ENCODE peak calls at places on chromosomes 4 and X, in seven cellular contexts. V, W, S, U, F, M and Y are unnamed samples.

GRCh38 chr4:108223313-108223712 is 54.6 kb upstream of the LEF1 start:
- DNase-seq in M (no peak), W (no peak), V (no peak), U (no peak), S (no peak), F (no peak), Y (no peak)

GRCh38 chr4:143287571-143287923 is 49.1 kb upstream of the GAB1 start:
- DNase-seq in W (no peak), S (no peak), U (no peak), F (no peak), M (no peak), V (no peak), Y (no peak)

GRCh38 chr4:6617246-6617645 is 23.2 kb upstream of the MRFAP1 start:
- DNase-seq in V (peak; percentile 24), M (no peak), S (no peak), F (no peak), U (no peak), W (no peak), Y (no peak)

GRCh38 chrX:70254909-70255308 is 5.1 kb downstream of the P2RY4 start:
- DNase-seq in W (no peak), M (no peak), S (no peak), V (no peak), F (no peak), U (no peak), Y (no peak)

GRCh38 chr4:105215609-105216313 is 69.1 kb downstream of the TET2 start:
- DNase-seq in U (peak; percentile 41), W (peak; percentile 70), S (no peak), F (no peak), V (no peak), M (no peak), Y (peak; percentile 41)

GRCh38 chr4:2879026-2879425 is 35.4 kb downstream of the ADD1 start:
- DNase-seq in W (no peak), F (no peak), U (no peak), V (no peak), M (no peak), S (no peak), Y (no peak)

GRCh38 chr4:74365761-74366160 is 816 bp downstream of the EREG start:
- DNase-seq in M (peak; percentile 6), S (no peak), U (peak; percentile 10), W (no peak), V (peak; percentile 56), F (peak; percentile 55), Y (peak; percentile 21)

GRCh38 chr4:148203056-148203898 is 238.9 kb downstream of the NR3C2 start:
- DNase-seq in S (no peak), V (no peak), W (no peak), U (no peak), M (peak; percentile 59), F (peak; percentile 19), Y (no peak)

GRCh38 chr4:118557298-118557851 is 127.8 kb upstream of the METTL14 start:
- DNase-seq in F (peak; percentile 38), S (no peak), W (peak; percentile 62), U (peak; percentile 70), M (no peak), V (no peak), Y (peak; percentile 76)

GRCh38 chrX:63514575-63514967 is 163.4 kb upstream of the SPIN4 start:
- DNase-seq in U (peak; percentile 5), M (no peak), S (no peak), F (no peak), W (no peak), V (no peak), Y (no peak)

GRCh38 chr4:2832981-2833670 is 10.5 kb upstream of the ADD1 start:
- DNase-seq in U (no peak), W (no peak), V (no peak), M (no peak), F (no peak), S (no peak), Y (no peak)

GRCh38 chr4:4269856-4270255 is 20.1 kb downstream of the LYAR start:
- DNase-seq in V (no peak), M (no peak), F (no peak), U (peak; percentile 76), S (no peak), W (no peak), Y (no peak)

GRCh38 chr4:152817331-152817730 is 37.6 kb downstream of the ARFIP1 start:
- DNase-seq in W (peak; percentile 6), S (no peak), F (no peak), M (no peak), V (no peak), U (peak; percentile 52), Y (no peak)

GRCh38 chrX:47662144-47662657 is 3.2 kb upstream of the UXT start:
- DNase-seq in F (peak; percentile 78), V (no peak), S (no peak), M (no peak), U (peak; percentile 95), W (peak; percentile 93), Y (peak; percentile 85)

GRCh38 chr4:84412062-84412461 is 87.0 kb downstream of the NKX6-1 start:
- DNase-seq in M (no peak), W (no peak), V (no peak), S (no peak), F (no peak), U (no peak), Y (no peak)

GRCh38 chr4:182023469-182023868 is 219.7 kb upstream of the TENM3 start:
- DNase-seq in S (no peak), U (no peak), M (no peak), W (no peak), F (no peak), V (no peak), Y (no peak)

GRCh38 chr4:63348735-63349673 is 1060.2 kb downstream of the TECRL start:
- DNase-seq in W (no peak), V (peak; percentile 78), U (no peak), S (no peak), F (no peak), M (no peak), Y (no peak)

GRCh38 chr4:56655209-56655626 is 25.9 kb downstream of the HOPX start:
- DNase-seq in S (peak; percentile 51), V (no peak), F (peak; percentile 10), W (peak; percentile 12), M (no peak), U (no peak), Y (no peak)

GRCh38 chrX:107429090-107429489 is 20.4 kb upstream of the FRMPD3 start:
- DNase-seq in W (peak; percentile 3), F (no peak), U (peak; percentile 38), S (no peak), V (peak; percentile 66), M (no peak), Y (no peak)

GRCh38 chr4:82811838-82812672 is 13.5 kb upstream of the SCD5 start:
- DNase-seq in F (no peak), S (no peak), M (peak; percentile 57), W (peak; percentile 41), U (peak; percentile 80), V (no peak), Y (no peak)

GRCh38 chr4:3489451-3489962 is 26.4 kb downstream of the DOK7 start:
- DNase-seq in W (no peak), V (peak; percentile 72), F (no peak), S (no peak), M (no peak), U (no peak), Y (no peak)

GRCh38 chr4:48033825-48034413 is 17.3 kb downstream of the NIPAL1 start:
- DNase-seq in V (no peak), S (peak; percentile 70), M (no peak), W (peak; percentile 3), U (peak; percentile 62), F (no peak), Y (peak; percentile 6)

GRCh38 chr4:154740462-154740861 is 3.3 kb upstream of the LRAT start:
- DNase-seq in U (no peak), V (peak; percentile 25), M (no peak), W (no peak), S (no peak), F (no peak), Y (no peak)

GRCh38 chr4:152680988-152681731 is 1.4 kb upstream of the TMEM154 start:
- DNase-seq in S (no peak), V (no peak), W (peak; percentile 59), M (no peak), U (peak; percentile 71), F (peak; percentile 92), Y (peak; percentile 83)

GRCh38 chr4:102693266-102693850 is 67.4 kb downstream of the MANBA start:
- DNase-seq in M (no peak), V (no peak), W (peak; percentile 67), U (no peak), F (no peak), S (no peak), Y (no peak)

GRCh38 chrX:88425739-88426138 is 321.3 kb upstream of the CPXCR1 start:
- DNase-seq in U (peak; percentile 6), S (no peak), W (no peak), M (no peak), V (no peak), F (no peak), Y (no peak)

GRCh38 chr4:11608992-11609391 is 180.3 kb upstream of the HS3ST1 start:
- DNase-seq in V (no peak), S (no peak), F (no peak), W (no peak), M (no peak), U (no peak), Y (no peak)

GRCh38 chrX:129600981-129601424 is 53.8 kb downstream of the APLN start:
- DNase-seq in M (no peak), W (peak; percentile 27), V (no peak), S (peak; percentile 21), F (peak; percentile 6), U (peak; percentile 41), Y (peak; percentile 5)

GRCh38 chr4:112706840-112707207 is 69.9 kb downstream of the LARP7 start:
- DNase-seq in V (no peak), W (no peak), U (no peak), S (no peak), F (no peak), M (no peak), Y (no peak)

GRCh38 chr4:76784237-76784636 is 113.7 kb downstream of the SOWAHB start:
- DNase-seq in U (peak; percentile 29), M (no peak), S (no peak), V (no peak), W (no peak), F (no peak), Y (no peak)

GRCh38 chrX:31266172-31267076 is 194.6 kb upstream of the FTHL17 start:
- DNase-seq in V (peak; percentile 83), U (peak; percentile 27), S (peak; percentile 71), M (peak; percentile 30), W (no peak), F (peak; percentile 42), Y (peak; percentile 4)

GRCh38 chr4:184983660-184984356 is 34.5 kb upstream of the HELT start:
- DNase-seq in V (no peak), F (peak; percentile 73), M (peak; percentile 26), U (peak; percentile 82), W (peak; percentile 37), S (peak; percentile 70), Y (peak; percentile 37)

GRCh38 chrX:153537526-153538295 is 20.3 kb downstream of the ATP2B3 start:
- DNase-seq in F (no peak), M (no peak), U (no peak), S (no peak), V (peak; percentile 90), W (no peak), Y (no peak)

GRCh38 chr4:17721496-17722360 is 59.7 kb downstream of the FAM184B start:
- DNase-seq in W (peak; percentile 23), M (no peak), U (peak; percentile 24), V (no peak), F (no peak), S (no peak), Y (no peak)

GRCh38 chr4:77762531-77762930 is 56.6 kb downstream of the CNOT6L start:
- DNase-seq in V (no peak), M (no peak), F (no peak), S (no peak), W (no peak), U (no peak), Y (no peak)